ENCODE peak calls at places on chromosomes 3 and 15, in five cellular contexts. X is HCT116, H is right atrium auricular region, L is esophagus muscularis mucosa, Y is kidney. A is an unnamed sample.

GRCh38 chr3:67077656-67078055 is 79.5 kb downstream of the KBTBD8 start:
- DNase-seq in X (no peak), H (no peak), L (no peak), Y (no peak), A (no peak)

GRCh38 chr3:192467230-192468186 is 259.8 kb downstream of the FGF12 start:
- DNase-seq in X (peak; percentile 37), H (no peak), L (no peak), Y (peak; percentile 62), A (peak; percentile 78)

GRCh38 chr15:29291067-29291466 is 21.4 kb upstream of the NSMCE3 start:
- DNase-seq in X (no peak), H (no peak), L (peak; percentile 70), Y (no peak), A (no peak)

GRCh38 chr3:50623840-50624474 is 7.0 kb downstream of the MAPKAPK3 start:
- DNase-seq in X (no peak), H (no peak), L (no peak), Y (no peak), A (no peak)

GRCh38 chr3:112405845-112406244 is 72.9 kb downstream of the CD200 start:
- DNase-seq in X (no peak), H (no peak), L (no peak), Y (no peak), A (no peak)

GRCh38 chr3:143337387-143337786 is 217.8 kb downstream of the CHST2 start:
- DNase-seq in X (no peak), H (no peak), L (no peak), Y (no peak), A (no peak)

GRCh38 chr3:57933589-57933988 is 74.6 kb upstream of the FLNB start:
- DNase-seq in X (no peak), H (no peak), L (no peak), Y (no peak), A (no peak)

GRCh38 chr15:68980786-68981185 is 33.7 kb upstream of the NOX5 start:
- DNase-seq in X (no peak), H (no peak), L (no peak), Y (no peak), A (no peak)

GRCh38 chr15:24696855-24697254 is 21.3 kb downstream of the NPAP1 start:
- DNase-seq in X (no peak), H (no peak), L (no peak), Y (no peak), A (no peak)

GRCh38 chr3:152151216-152151874 is 117.4 kb upstream of the MBNL1 start:
- DNase-seq in X (no peak), H (no peak), L (no peak), Y (no peak), A (no peak)

GRCh38 chr3:132284756-132285619 is 32.2 kb upstream of the ACP3 start:
- DNase-seq in X (no peak), H (no peak), L (peak; percentile 53), Y (peak; percentile 64), A (peak; percentile 10)

GRCh38 chr15:49438970-49439631 is 16.1 kb downstream of the FGF7 start:
- DNase-seq in X (no peak), H (no peak), L (no peak), Y (no peak), A (no peak)

GRCh38 chr15:70650567-70650966 is 112.8 kb downstream of the UACA start:
- DNase-seq in X (no peak), H (no peak), L (no peak), Y (no peak), A (no peak)

GRCh38 chr15:51390932-51391432 is 49.5 kb downstream of the GLDN start:
- DNase-seq in X (no peak), H (no peak), L (no peak), Y (no peak), A (no peak)

GRCh38 chr3:195352895-195353488 is 82.0 kb upstream of the XXYLT1 start:
- DNase-seq in X (peak; percentile 77), H (no peak), L (no peak), Y (no peak), A (no peak)

GRCh38 chr15:82129769-82130168 is 84.0 kb upstream of the MEX3B start:
- DNase-seq in X (no peak), H (no peak), L (no peak), Y (no peak), A (no peak)

GRCh38 chr15:37034835-37035234 is 65.5 kb downstream of the MEIS2 start:
- DNase-seq in X (no peak), H (no peak), L (no peak), Y (no peak), A (no peak)

GRCh38 chr3:100650651-100651611 is 41.5 kb downstream of the ADGRG7 start:
- DNase-seq in X (no peak), H (no peak), L (no peak), Y (no peak), A (no peak)

GRCh38 chr3:13667330-13667729 is 118.4 kb downstream of the FBLN2 start:
- DNase-seq in X (no peak), H (no peak), L (no peak), Y (no peak), A (no peak)

GRCh38 chr3:16825617-16826204 is 59.0 kb upstream of the PLCL2 start:
- DNase-seq in X (no peak), H (no peak), L (peak; percentile 55), Y (no peak), A (no peak)

GRCh38 chr3:14717307-14717706 is 42.4 kb downstream of the C3orf20 start:
- DNase-seq in X (no peak), H (no peak), L (no peak), Y (no peak), A (no peak)

GRCh38 chr15:47461560-47462175 is 255.6 kb upstream of the SEMA6D start:
- DNase-seq in X (no peak), H (no peak), L (no peak), Y (no peak), A (no peak)

GRCh38 chr15:81297147-81297572 is 26.8 kb downstream of the STARD5 start:
- DNase-seq in X (peak; percentile 44), H (no peak), L (no peak), Y (no peak), A (no peak)

GRCh38 chr15:79408041-79408440 is 24.1 kb upstream of the MINAR1 start:
- DNase-seq in X (no peak), H (no peak), L (peak; percentile 82), Y (no peak), A (no peak)

GRCh38 chr3:65604863-65605526 is 433.7 kb downstream of the MAGI1 start:
- DNase-seq in X (no peak), H (no peak), L (no peak), Y (no peak), A (no peak)

GRCh38 chr15:97836003-97836402 is 124.5 kb upstream of the ARRDC4 start:
- DNase-seq in X (no peak), H (no peak), L (no peak), Y (no peak), A (no peak)

GRCh38 chr3:107235923-107236315 is 141.3 kb upstream of the CCDC54 start:
- DNase-seq in X (peak; percentile 68), H (no peak), L (no peak), Y (no peak), A (peak; percentile 29)

GRCh38 chr3:184525337-184526157 is 36.0 kb upstream of the EPHB3 start:
- DNase-seq in X (no peak), H (peak; percentile 52), L (no peak), Y (peak; percentile 71), A (no peak)

GRCh38 chr3:52317178-52317577 is 1.1 kb downstream of the DNAH1 start:
- DNase-seq in X (no peak), H (no peak), L (no peak), Y (peak; percentile 46), A (no peak)

GRCh38 chr3:139187154-139187553 is 142.5 kb upstream of the PRR23C start:
- DNase-seq in X (no peak), H (no peak), L (no peak), Y (no peak), A (no peak)

GRCh38 chr3:30311781-30312180 is 294.6 kb upstream of the TGFBR2 start:
- DNase-seq in X (no peak), H (no peak), L (no peak), Y (no peak), A (no peak)

GRCh38 chr15:27342991-27343390 is 372.0 kb downstream of the GABRG3 start:
- DNase-seq in X (no peak), H (no peak), L (peak; percentile 57), Y (no peak), A (no peak)

GRCh38 chr3:46478341-46478740 is 13.6 kb upstream of the LTF start:
- DNase-seq in X (no peak), H (no peak), L (no peak), Y (no peak), A (no peak)

GRCh38 chr3:101189786-101190185 is 130.6 kb downstream of the IMPG2 start:
- DNase-seq in X (no peak), H (no peak), L (no peak), Y (no peak), A (no peak)

GRCh38 chr3:12154151-12154550 is 4.6 kb downstream of the TIMP4 start:
- DNase-seq in X (no peak), H (no peak), L (no peak), Y (no peak), A (no peak)

GRCh38 chr3:128794788-128795649 is 69.0 kb downstream of the RAB7A start:
- DNase-seq in X (peak; percentile 46), H (peak; percentile 72), L (peak; percentile 93), Y (no peak), A (peak; percentile 60)

GRCh38 chr15:20645956-20646355 is 104.4 kb upstream of the GOLGA6L6 start:
- DNase-seq in X (no peak), H (no peak), L (no peak), Y (peak; percentile 34), A (peak; percentile 57)

GRCh38 chr3:123670743-123671142 is 85.9 kb upstream of the HACD2 start:
- DNase-seq in X (no peak), H (no peak), L (no peak), Y (no peak), A (no peak)

DNA sequence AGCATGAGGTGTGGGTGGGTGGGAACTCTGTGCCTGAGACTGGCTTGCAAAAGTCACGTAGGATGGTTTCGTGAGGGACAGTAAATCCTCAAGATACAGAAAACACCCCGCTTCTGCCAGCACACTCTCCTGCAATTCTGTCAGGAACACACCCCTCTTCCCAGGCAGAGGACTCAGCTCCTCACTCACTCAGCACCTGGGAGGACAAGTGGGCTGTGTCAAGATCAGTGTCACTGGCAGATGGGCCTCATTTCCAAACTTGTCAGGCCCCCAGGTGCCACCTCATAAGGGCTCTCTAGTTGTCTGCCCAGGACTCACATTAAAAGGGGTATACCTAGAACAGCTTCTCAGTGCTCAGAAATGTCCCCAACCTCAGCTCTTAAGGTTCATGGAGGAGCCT is 58.3 kb downstream of the DAPK2 start:
- DNase-seq in X (no peak), H (no peak), L (no peak), Y (no peak), A (no peak)
- H3K4me1 ChIP-seq in X (no peaks in the 10 kb centered on the region), H (no peaks in the 10 kb centered on the region), L (peaks cover 70% of the 10 kb centered on the region), Y (peaks cover 15% of the 10 kb centered on the region), A (peaks cover 22% of the 10 kb centered on the region)

GRCh38 chr15:57506422-57506821 is 85.3 kb upstream of the MYZAP start:
- DNase-seq in X (no peak), H (no peak), L (no peak), Y (no peak), A (peak; percentile 16)
- H3K4me3 ChIP-seq in X (no peak overlapping the region), H (no peak overlapping the region), L (no peak overlapping the region), Y (no peak overlapping the region), A (no peak overlapping the region)

GRCh38 chr15:76979996-76980520 is 14.9 kb upstream of the PSTPIP1 start:
- DNase-seq in X (no peak), H (no peak), L (no peak), Y (no peak), A (no peak)
- H3K4me1 ChIP-seq in X (no peaks in the 10 kb centered on the region), H (no peaks in the 10 kb centered on the region), L (no peaks in the 10 kb centered on the region), Y (peaks cover 4% of the 10 kb centered on the region), A (no peaks in the 10 kb centered on the region)

GRCh38 chr3:138114431-138114918 is 933 bp downstream of the DZIP1L start:
- DNase-seq in X (no peak), H (no peak), L (no peak), Y (peak; percentile 72), A (no peak)
- H3K4me3 ChIP-seq in X (peak overlapping the region; percentile 79), H (peak overlapping the region; percentile 68), L (peak overlapping the region; percentile 73), Y (peak overlapping the region; percentile 64), A (no peak overlapping the region)

GRCh38 chr3:172216843-172217404 is 177.5 kb downstream of the FNDC3B start:
- DNase-seq in X (no peak), H (no peak), L (no peak), Y (no peak), A (no peak)
- H3K4me1 ChIP-seq in X (no peaks in the 10 kb centered on the region), H (no peaks in the 10 kb centered on the region), L (peaks cover 53% of the 10 kb centered on the region), Y (peaks cover 7% of the 10 kb centered on the region), A (peaks cover 67% of the 10 kb centered on the region)

A was measured in body of pancreas.